ENCODE peak calls at places on chromosome 1, in ten cellular contexts. S, L, P, T, B, X, M, C, E and Y are unnamed samples.

GRCh38 chr1:103489881-103490280 is 35.6 kb upstream of the RNPC3 start:
- DNase-seq in S (no peak), B (no peak), T (peak; percentile 17), E (no peak), P (no peak), M (no peak), X (no peak), L (no peak), C (no peak), Y (no peak)

GRCh38 chr1:25556791-25557476 is 13.5 kb downstream of the LDLRAP1 start:
- DNase-seq in B (no peak), S (no peak), E (peak; percentile 55), X (no peak), P (no peak), M (peak; percentile 57), T (no peak), C (no peak), L (no peak), Y (no peak)

GRCh38 chr1:197692965-197693364 is 82.3 kb downstream of the DENND1B start:
- DNase-seq in B (no peak), L (no peak), C (no peak), X (no peak), T (no peak), S (no peak), P (peak; percentile 17), M (no peak), E (no peak), Y (no peak)

GRCh38 chr1:79604490-79605198 is 598.1 kb upstream of the ADGRL4 start:
- DNase-seq in M (no peak), X (no peak), T (peak; percentile 21), E (no peak), S (no peak), C (no peak), L (no peak), P (no peak), B (no peak), Y (no peak)

GRCh38 chr1:28594661-28595411 is 2.8 kb downstream of the RAB42 start:
- DNase-seq in E (no peak), L (no peak), B (no peak), C (no peak), S (no peak), X (no peak), P (no peak), T (peak; percentile 80), M (no peak), Y (no peak)

GRCh38 chr1:175904808-175905207 is 161.4 kb upstream of the TNR start:
- DNase-seq in T (no peak), X (peak; percentile 87), P (no peak), B (no peak), S (no peak), M (no peak), L (no peak), E (no peak), C (no peak), Y (no peak)

GRCh38 chr1:17108360-17108759 is 10.9 kb downstream of the PADI2 start:
- DNase-seq in M (peak; percentile 87), P (no peak), T (no peak), B (no peak), C (no peak), X (no peak), L (no peak), E (no peak), S (no peak), Y (no peak)

GRCh38 chr1:246592695-246593094 is 26.4 kb downstream of the CNST start:
- DNase-seq in B (no peak), X (no peak), T (no peak), P (no peak), C (no peak), L (no peak), M (no peak), E (no peak), S (no peak), Y (no peak)

GRCh38 chr1:246355421-246356230 is 151.5 kb downstream of the SMYD3 start:
- DNase-seq in E (no peak), B (no peak), P (no peak), M (no peak), S (no peak), L (no peak), T (peak; percentile 46), X (no peak), C (no peak), Y (no peak)

GRCh38 chr1:151047591-151047924 is at the start of gene C1orf56:
- DNase-seq in X (peak; percentile 92), C (peak; percentile 91), E (peak; percentile 59), S (peak; percentile 79), L (peak; percentile 78), B (peak; percentile 60), T (peak; percentile 88), M (peak; percentile 77), P (peak; percentile 68), Y (peak; percentile 72)

GRCh38 chr1:34977858-34978257 is 7.3 kb downstream of the TMEM35B start:
- DNase-seq in E (no peak), M (no peak), T (no peak), B (no peak), S (no peak), L (no peak), P (peak; percentile 14), X (no peak), C (no peak), Y (no peak)

DNA sequence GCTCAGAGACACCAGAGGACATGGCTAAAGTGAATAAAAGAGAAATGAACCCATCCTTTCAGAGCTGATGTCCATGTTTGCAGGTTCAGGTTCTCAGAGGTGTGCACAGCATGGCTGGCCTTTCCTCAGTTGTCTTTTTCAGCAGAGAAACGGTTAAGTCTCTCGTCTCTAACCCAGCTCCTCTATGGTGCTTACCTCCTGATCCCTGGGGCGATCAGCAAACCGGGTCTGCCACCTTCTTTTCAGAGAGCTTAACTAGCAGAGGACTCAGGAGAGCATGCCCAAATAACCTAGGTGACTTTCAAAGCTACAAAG is 171 bp downstream of the AIM2 start:
- DNase-seq in E (no peak), T (no peak), X (no peak), S (no peak), M (no peak), P (peak; percentile 2), C (no peak), L (no peak), B (no peak), Y (no peak)
- TF ChIP-seq POLR2AphosphoS5 in E (no peak), T (no peak), X (no peak), S (peak; percentile 81), M (no peak), P (no peak), C (no peak), L (peak; percentile 74), B (no peak), Y (no peak)

GRCh38 chr1:210123924-210124589 is 108.5 kb upstream of the SERTAD4 start:
- DNase-seq in E (no peak), C (no peak), X (no peak), L (no peak), T (no peak), B (no peak), M (no peak), P (no peak), S (no peak), Y (no peak)
- TF ChIP-seq POLR2AphosphoS5 in E (no peak), C (no peak), X (no peak), L (no peak), T (no peak), B (no peak), M (no peak), P (no peak), S (no peak), Y (no peak)

GRCh38 chr1:167200749-167201148 is 19.9 kb upstream of the POU2F1 start:
- DNase-seq in B (no peak), X (no peak), T (no peak), P (no peak), S (no peak), E (no peak), L (no peak), M (no peak), C (no peak), Y (no peak)

GRCh38 chr1:167199656-167200055 is 21.0 kb upstream of the POU2F1 start:
- DNase-seq in S (no peak), X (no peak), P (no peak), T (no peak), L (no peak), E (no peak), C (no peak), B (no peak), M (no peak), Y (no peak)

GRCh38 chr1:167200272-167200671 is 20.4 kb upstream of the POU2F1 start:
- DNase-seq in P (no peak), M (no peak), C (no peak), E (no peak), L (no peak), T (no peak), B (no peak), X (no peak), S (no peak), Y (no peak)

GRCh38 chr1:167198518-167199133 is 22.1 kb upstream of the POU2F1 start:
- DNase-seq in T (peak; percentile 41), L (no peak), X (no peak), E (no peak), C (no peak), M (no peak), S (no peak), B (no peak), P (no peak), Y (no peak)

GRCh38 chr1:167202049-167202448 is 18.6 kb upstream of the POU2F1 start:
- DNase-seq in P (no peak), C (no peak), S (no peak), L (no peak), X (no peak), T (no peak), B (no peak), M (no peak), E (no peak), Y (no peak)
- TF ChIP-seq POLR2AphosphoS5 in P (no peak), C (no peak), S (no peak), L (no peak), X (no peak), T (no peak), B (no peak), M (no peak), E (no peak), Y (no peak)

GRCh38 chr1:2372551-2373490 is 18.5 kb downstream of the MORN1 start:
- DNase-seq in P (no peak), M (peak; percentile 4), C (peak; percentile 50), E (no peak), S (no peak), T (no peak), L (no peak), B (no peak), X (no peak), Y (no peak)
- TF ChIP-seq POLR2AphosphoS5 in P (no peak), M (no peak), C (no peak), E (no peak), S (no peak), T (no peak), L (no peak), B (no peak), X (no peak), Y (no peak)

GRCh38 chr1:166763318-166763717 is 76.0 kb upstream of the POGK start:
- DNase-seq in M (no peak), X (no peak), B (no peak), P (no peak), L (no peak), T (no peak), C (no peak), E (no peak), S (no peak), Y (no peak)

GRCh38 chr1:166766942-166767341 is 72.3 kb upstream of the POGK start:
- DNase-seq in C (no peak), M (no peak), B (no peak), X (no peak), S (no peak), T (no peak), P (no peak), L (no peak), E (no peak), Y (no peak)
- TF ChIP-seq POLR2AphosphoS5 in C (no peak), M (no peak), B (no peak), X (no peak), S (no peak), T (no peak), P (no peak), L (no peak), E (no peak), Y (no peak)

GRCh38 chr1:160607051-160608032 is 28.0 kb upstream of the CD84 start:
- DNase-seq in E (peak; percentile 37), X (no peak), M (peak; percentile 55), P (peak; percentile 86), S (no peak), C (no peak), L (no peak), B (no peak), T (peak; percentile 82), Y (peak; percentile 60)
- TF ChIP-seq POLR2AphosphoS5 in E (peak; percentile 42), X (no peak), M (peak; percentile 12), P (no peak), S (no peak), C (no peak), L (peak; percentile 41), B (no peak), T (no peak), Y (no peak)